ENCODE peak calls at places on chromosomes 7 and 10, in eight cellular contexts. R is psoas muscle, Q is A549, P is GM23338, A is left ventricle myocardium inferior, M is neural progenitor cell, I is adrenal gland, J is stomach. B is an unnamed sample. For H3K4me1, the result is how much of the 10 kb centered on the place peaks cover.

GRCh38 chr10:103820101-103821062 is 35.0 kb downstream of the SH3PXD2A start:
- DNase-seq in R (peak), Q (no peak), P (no peak), A (peak), M (no peak), I (peak), J (peak), B (peak)

GRCh38 chr10:110141747-110142625 is 65.4 kb upstream of the MXI1 start:
- DNase-seq in R (no peak), Q (no peak), P (no peak), A (peak), M (no peak), I (peak), J (peak), B (no peak)

GRCh38 chr10:110207805-110208613 is 604 bp downstream of the MXI1 start:
- DNase-seq in R (peak), Q (peak), P (peak), A (no peak), M (peak), I (peak), J (peak), B (peak)

GRCh38 chr7:47622946-47623640 is 41.2 kb upstream of the TNS3 start:
- DNase-seq in R (no peak), Q (no peak), P (no peak), A (no peak), M (no peak), I (no peak), J (no peak), B (peak)

GRCh38 chr7:69256634-69257081 is 341.6 kb upstream of the AUTS2 start:
- DNase-seq in R (peak), Q (no peak), P (no peak), A (peak), M (no peak), I (peak), J (peak), B (no peak)

GRCh38 chr10:47346572-47347302 is 1.4 kb upstream of the RBP3 start:
- DNase-seq in R (no peak), Q (no peak), P (no peak), A (no peak), M (no peak), I (no peak), J (no peak), B (peak)

GRCh38 chr7:134916428-134916883 is 69.9 kb upstream of the AGBL3 start:
- DNase-seq in R (no peak), Q (no peak), P (no peak), A (no peak), M (no peak), I (no peak), J (no peak), B (no peak)

GRCh38 chr7:55065511-55066229 is 46.9 kb downstream of the EGFR start:
- DNase-seq in R (no peak), Q (peak), P (peak), A (no peak), M (peak), I (peak), J (no peak), B (peak)

GRCh38 chr10:77156406-77156879 is 481.2 kb downstream of the KCNMA1 start:
- DNase-seq in R (no peak), Q (no peak), P (no peak), A (no peak), M (no peak), I (no peak), J (no peak), B (no peak)

GRCh38 chr10:122181901-122182799 is 88.9 kb upstream of the BTBD16 start:
- DNase-seq in R (no peak), Q (no peak), P (peak), A (no peak), M (peak), I (no peak), J (no peak), B (no peak)

GRCh38 chr10:12839941-12840611 is 161.4 kb downstream of the CCDC3 start:
- DNase-seq in R (no peak), Q (no peak), P (no peak), A (no peak), M (no peak), I (peak), J (no peak), B (peak)

GRCh38 chr10:7133958-7134357 is 276.9 kb downstream of the SFMBT2 start:
- DNase-seq in R (no peak), Q (no peak), P (no peak), A (no peak), M (no peak), I (no peak), J (no peak), B (no peak)

GRCh38 chr10:113665806-113666354 is 2.0 kb upstream of the NRAP start:
- DNase-seq in R (peak), Q (no peak), P (peak), A (no peak), M (peak), I (peak), J (peak), B (peak)

GRCh38 chr7:52507546-52507945 is 527.9 kb upstream of the POM121L12 start:
- DNase-seq in R (no peak), Q (no peak), P (no peak), A (no peak), M (no peak), I (no peak), J (no peak), B (no peak)

GRCh38 chr7:40516376-40516775 is 381.6 kb downstream of the SUGCT start:
- DNase-seq in R (no peak), Q (no peak), P (no peak), A (no peak), M (no peak), I (no peak), J (no peak), B (no peak)

GRCh38 chr10:31509989-31510388 is 191.0 kb downstream of the ZEB1 start:
- DNase-seq in R (no peak), Q (no peak), P (no peak), A (no peak), M (no peak), I (no peak), J (no peak), B (no peak)

GRCh38 chr7:155205368-155206285 is 92.1 kb upstream of the INSIG1 start:
- DNase-seq in R (peak), Q (peak), P (peak), A (peak), M (peak), I (peak), J (peak), B (no peak)

GRCh38 chr10:102630663-102631062 is 13.6 kb upstream of the TRIM8 start:
- DNase-seq in R (peak), Q (no peak), P (no peak), A (no peak), M (no peak), I (no peak), J (no peak), B (no peak)
- H3K4me1 ChIP-seq in R (half or more), Q (under half), P (half or more), A (half or more), M (half or more), I (half or more), J (half or more), B (half or more)

GRCh38 chr10:48598243-48598935 is 6.5 kb downstream of the ARHGAP22 start:
- DNase-seq in R (no peak), Q (no peak), P (no peak), A (no peak), M (no peak), I (no peak), J (no peak), B (no peak)
- H3K4me1 ChIP-seq in R (under half), Q (under half), P (under half), A (under half), M (under half), I (under half), J (under half), B (under half)

GRCh38 chr7:116230191-116231005 is 20.1 kb downstream of the TES start:
- DNase-seq in R (no peak), Q (no peak), P (no peak), A (no peak), M (no peak), I (peak), J (no peak), B (no peak)
- H3K4me1 ChIP-seq in R (under half), Q (half or more), P (under half), A (half or more), M (under half), I (under half), J (half or more), B (under half)

DNA sequence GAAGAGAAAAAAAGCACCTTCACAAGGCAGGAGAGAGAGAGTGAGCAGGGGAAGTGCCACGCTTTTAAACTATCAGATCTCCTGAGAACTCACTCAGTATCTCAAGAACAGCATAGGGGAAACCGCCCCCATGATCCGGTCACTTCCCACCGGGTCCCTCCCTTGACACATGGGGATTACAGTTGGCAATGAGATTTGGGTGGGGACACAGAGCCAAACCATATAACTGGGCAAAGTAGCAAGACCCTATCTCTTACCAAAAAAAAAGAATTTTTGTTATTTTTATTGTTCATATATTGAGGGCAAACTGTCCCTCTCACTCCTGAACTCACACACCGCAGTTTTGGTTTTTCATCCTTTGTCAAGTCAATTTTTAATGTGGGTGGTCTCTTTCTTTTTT is 18.2 kb upstream of the ZRANB1 start:
- DNase-seq in R (no peak), Q (no peak), P (no peak), A (no peak), M (no peak), I (no peak), J (no peak), B (no peak)
- H3K4me1 ChIP-seq in R (half or more), Q (under half), P (under half), A (half or more), M (under half), I (half or more), J (half or more), B (under half)

DNA sequence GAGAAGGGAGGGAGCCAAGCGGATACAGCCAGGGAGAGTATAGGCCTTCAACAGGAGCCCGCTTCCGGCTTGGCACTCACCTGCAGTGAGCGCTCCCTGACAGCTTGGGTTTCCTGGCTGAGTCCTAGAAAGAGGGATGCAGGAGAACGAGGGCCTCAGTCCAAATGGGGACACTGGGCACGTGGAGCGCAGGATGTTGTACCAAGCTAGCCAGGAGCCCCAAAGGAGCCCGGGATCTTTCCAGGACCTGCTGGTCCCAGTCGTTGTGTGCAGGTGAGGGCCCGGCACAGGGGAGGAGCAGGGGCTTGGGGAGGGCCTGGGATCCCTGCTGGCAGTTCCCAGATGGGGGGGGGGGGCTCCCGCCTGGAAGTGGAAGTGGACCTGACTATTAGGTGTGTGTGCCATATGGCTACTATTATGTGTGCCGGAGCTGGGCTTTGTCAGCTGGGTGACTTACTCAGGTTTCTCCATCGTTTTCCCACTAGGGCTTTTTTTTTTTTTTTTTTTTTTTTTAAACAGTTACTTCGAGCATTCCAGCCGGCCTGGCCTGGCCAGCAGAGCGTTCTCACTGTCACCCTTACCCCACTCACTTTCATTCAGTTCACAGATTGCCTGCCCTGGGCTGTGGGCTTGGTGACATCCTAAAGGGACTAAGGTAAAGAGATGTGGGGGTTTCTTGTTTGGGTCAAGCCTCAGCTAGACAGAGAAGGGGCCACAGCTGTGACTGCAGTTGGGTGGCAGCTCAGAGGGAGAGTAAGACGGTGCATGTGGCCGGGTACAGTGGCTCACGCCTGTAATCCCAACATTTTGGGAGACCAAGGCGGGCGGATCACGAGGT is 3.8 kb downstream of the AGAP3 start:
- DNase-seq in R (no peak), Q (no peak), P (no peak), A (no peak), M (no peak), I (no peak), J (no peak), B (no peak)
- H3K4me1 ChIP-seq in R (under half), Q (under half), P (under half), A (half or more), M (under half), I (half or more), J (half or more), B (under half)

GRCh38 chr10:44995914-44996633 is 4.6 kb upstream of the ZNF22 start:
- DNase-seq in R (peak), Q (no peak), P (no peak), A (peak), M (no peak), I (no peak), J (peak), B (no peak)

GRCh38 chr10:44997105-44997748 is 3.5 kb upstream of the ZNF22 start:
- DNase-seq in R (no peak), Q (no peak), P (no peak), A (no peak), M (no peak), I (no peak), J (no peak), B (no peak)

GRCh38 chr10:45000138-45000763 is 472 bp upstream of the ZNF22 start:
- DNase-seq in R (peak), Q (no peak), P (peak), A (peak), M (no peak), I (no peak), J (no peak), B (peak)

GRCh38 chr10:44995581-44995913 is 5.2 kb upstream of the ZNF22 start:
- DNase-seq in R (no peak), Q (no peak), P (no peak), A (no peak), M (no peak), I (no peak), J (no peak), B (no peak)

DNA sequence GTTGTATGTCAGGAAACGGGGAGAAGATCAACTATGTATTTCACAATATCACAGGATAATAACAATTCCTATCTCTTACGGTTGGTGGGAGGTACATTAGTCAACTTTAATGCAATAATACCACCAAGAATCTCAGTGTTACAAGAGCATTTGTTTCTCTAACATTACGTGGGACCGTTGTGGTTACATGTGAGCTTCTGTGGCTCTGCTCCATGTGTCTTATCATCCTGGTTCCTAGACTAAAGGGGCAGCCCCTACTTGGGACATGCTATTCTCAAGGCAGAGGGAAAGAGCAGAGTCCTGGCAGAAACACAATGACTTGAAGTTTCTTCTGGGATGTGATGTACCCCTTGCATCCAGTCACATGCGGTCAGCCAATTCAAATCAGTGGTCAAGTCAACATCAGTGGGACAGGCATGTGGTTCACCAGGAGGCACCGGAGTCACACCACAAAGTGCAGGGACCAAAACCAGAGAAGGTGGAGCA is 2.5 kb upstream of the ZNF22 start:
- DNase-seq in R (no peak), Q (no peak), P (no peak), A (no peak), M (no peak), I (no peak), J (no peak), B (no peak)
- H3K4me1 ChIP-seq in R (under half), Q (under half), P (under half), A (half or more), M (under half), I (half or more), J (half or more), B (under half)

GRCh38 chr10:70562036-70562710 is 40.4 kb downstream of the PRF1 start:
- DNase-seq in R (no peak), Q (no peak), P (no peak), A (no peak), M (no peak), I (no peak), J (no peak), B (no peak)
- H3K4me1 ChIP-seq in R (under half), Q (under half), P (under half), A (half or more), M (under half), I (under half), J (under half), B (under half)